ENCODE peak calls at places on chromosomes 2 and 18, in six cellular contexts. U is kidney epithelial cell, N is type B pancreatic cell, M is thoracic aorta, L is lower lobe of right lung, T is colonic mucosa. Q is an unnamed sample.

GRCh38 chr2:118834440-118834810 is 13.0 kb downstream of the EN1 start:
- DNase-seq in M (no peak), T (no peak), U (no peak), N (no peak), L (no peak), Q (no peak)

GRCh38 chr2:35454966-35455638 is 900.5 kb upstream of the CRIM1 start:
- DNase-seq in N (no peak), L (no peak), M (no peak), U (peak), T (no peak), Q (no peak)

GRCh38 chr18:23528580-23529472 is 25.5 kb downstream of the RMC1 start:
- DNase-seq in M (no peak), U (no peak), N (no peak), T (peak), L (peak), Q (no peak)

GRCh38 chr18:43526436-43527150 is 249.3 kb upstream of the SYT4 start:
- DNase-seq in L (no peak), U (no peak), N (no peak), T (no peak), M (no peak), Q (no peak)

GRCh38 chr2:47119001-47119400 is 36.1 kb downstream of the STPG4 start:
- DNase-seq in M (no peak), T (no peak), U (no peak), N (no peak), L (no peak), Q (no peak)

GRCh38 chr2:240796543-240797499 is 23.2 kb downstream of the KIF1A start:
- DNase-seq in T (no peak), L (peak), M (no peak), N (no peak), U (no peak), Q (no peak)

GRCh38 chr2:218010838-218011616 is 8.2 kb upstream of the TNS1 start:
- DNase-seq in U (no peak), M (no peak), N (no peak), L (no peak), T (no peak), Q (no peak)

GRCh38 chr2:98240796-98241398 is 105.4 kb upstream of the CNGA3 start:
- DNase-seq in L (no peak), N (no peak), T (no peak), U (no peak), M (no peak), Q (no peak)

GRCh38 chr18:50906843-50907242 is 27.9 kb downstream of the ME2 start:
- DNase-seq in L (no peak), M (no peak), N (no peak), U (no peak), T (no peak), Q (no peak)

GRCh38 chr2:27427863-27428212 is 593 bp upstream of the NRBP1 start:
- DNase-seq in N (no peak), M (no peak), U (no peak), L (no peak), T (no peak), Q (no peak)

GRCh38 chr2:27428213-27428977 is at the start of gene NRBP1:
- DNase-seq in U (no peak), T (peak), M (peak), N (peak), L (peak), Q (peak)

GRCh38 chr2:27431395-27431794 is 3.0 kb downstream of the NRBP1 start:
- DNase-seq in M (no peak), T (no peak), L (no peak), U (no peak), N (no peak), Q (no peak)

GRCh38 chr2:27428978-27429541 is 629 bp downstream of the NRBP1 start:
- DNase-seq in L (peak), M (peak), U (no peak), N (peak), T (peak), Q (peak)
- TF ChIP-seq CTCF in L (no peak), M (no peak), U (no peak), N (no peak), T (no peak), Q (no peak)

DNA sequence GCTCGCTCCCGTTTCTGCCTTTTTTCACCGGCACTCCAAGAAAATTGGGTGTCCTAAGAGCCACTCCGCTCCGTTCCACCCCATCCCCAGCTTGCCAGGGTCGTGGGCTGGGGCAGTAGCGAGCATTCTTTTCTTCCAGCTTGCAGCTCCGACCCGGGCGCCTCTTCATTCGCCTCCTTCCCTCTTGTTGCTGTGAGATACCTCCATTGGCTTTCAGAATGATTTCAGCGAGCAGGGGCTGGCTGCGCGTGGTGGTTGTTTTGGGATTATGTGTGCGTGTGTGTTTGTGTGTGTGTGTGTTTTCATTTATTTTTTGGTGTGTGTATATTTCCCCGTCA is 1.2 kb downstream of the HOXD3 start:
- DNase-seq in N (no peak), T (no peak), L (no peak), U (no peak), M (no peak), Q (no peak)
- TF ChIP-seq CTCF in N (no peak), T (no peak), L (no peak), U (no peak), M (no peak), Q (no peak)

DNA sequence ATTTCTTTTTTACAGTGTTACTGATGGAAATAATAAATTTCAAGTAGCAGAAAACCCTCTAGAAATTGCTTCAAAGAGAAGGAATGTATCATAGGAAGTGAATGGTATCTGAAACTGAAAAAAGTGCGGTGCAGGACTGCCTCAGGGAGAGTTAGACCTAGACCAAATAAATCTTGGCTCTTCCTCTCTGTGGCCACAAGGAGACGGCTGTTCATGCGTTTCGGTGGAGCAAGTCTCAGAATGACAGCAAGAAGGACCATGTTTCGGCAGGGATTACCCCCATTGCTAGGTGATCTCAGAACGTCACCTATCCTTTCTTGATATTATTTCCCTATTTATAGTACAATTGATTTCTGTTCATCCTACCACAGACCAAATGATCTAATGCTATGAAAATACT is 522.3 kb downstream of the SOX11 start:
- DNase-seq in T (no peak), M (no peak), N (no peak), L (no peak), U (no peak), Q (no peak)
- TF ChIP-seq CTCF in T (no peak), M (no peak), N (peak), L (no peak), U (no peak), Q (no peak)

GRCh38 chr2:102253753-102254150 is 57.6 kb upstream of the IL1RL1 start:
- DNase-seq in M (no peak), L (no peak), U (no peak), T (no peak), N (no peak), Q (no peak)
- TF ChIP-seq CTCF in M (no peak), L (no peak), U (no peak), T (no peak), N (no peak), Q (no peak)

GRCh38 chr2:187299122-187299906 is 148.7 kb downstream of the CALCRL start:
- DNase-seq in U (no peak), T (no peak), N (no peak), M (no peak), L (no peak), Q (no peak)
- TF ChIP-seq CTCF in U (peak), T (no peak), N (peak), M (no peak), L (peak), Q (no peak)

DNA sequence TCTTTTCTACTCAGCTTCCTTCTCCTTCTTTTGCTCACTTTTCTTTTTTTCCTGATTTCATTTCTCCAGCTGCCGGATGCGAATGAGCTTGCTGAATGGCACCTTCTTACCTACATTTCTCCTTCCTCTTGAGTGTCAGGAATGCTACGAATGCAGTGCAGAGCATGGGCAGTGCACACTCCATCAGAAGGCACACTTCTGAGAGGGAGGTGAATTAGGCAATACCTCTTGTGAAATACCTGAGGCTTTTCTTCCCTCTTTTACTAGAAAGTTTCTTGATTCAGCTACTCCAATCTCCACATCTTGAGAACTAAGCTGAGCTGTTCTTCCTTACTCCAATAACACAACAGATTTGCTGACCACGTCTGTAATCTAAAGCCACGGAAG is 51.1 kb downstream of the PLEKHM3 start:
- DNase-seq in N (no peak), M (no peak), U (no peak), T (no peak), L (peak), Q (no peak)
- TF ChIP-seq CTCF in N (no peak), M (no peak), U (no peak), T (no peak), L (no peak), Q (no peak)

GRCh38 chr2:15122915-15123314 is 438.2 kb downstream of the NBAS start:
- DNase-seq in L (no peak), M (no peak), T (no peak), N (no peak), U (no peak), Q (no peak)
- TF ChIP-seq CTCF in L (no peak), M (no peak), T (no peak), N (no peak), U (no peak), Q (no peak)

GRCh38 chr2:108396845-108397244 is 19.1 kb downstream of the SULT1C4 start:
- DNase-seq in U (no peak), M (no peak), L (no peak), N (no peak), T (no peak), Q (no peak)
- TF ChIP-seq CTCF in U (peak), M (no peak), L (no peak), N (peak), T (no peak), Q (no peak)

GRCh38 chr18:33577688-33578370 is at the start of gene ASXL3:
- DNase-seq in L (peak), N (peak), U (peak), T (peak), M (peak), Q (no peak)

GRCh38 chr18:33579868-33580205 is 1.8 kb downstream of the ASXL3 start:
- DNase-seq in L (no peak), T (no peak), M (no peak), N (no peak), U (no peak), Q (no peak)

GRCh38 chr18:33576999-33577687 is 876 bp upstream of the ASXL3 start:
- DNase-seq in U (no peak), L (no peak), T (no peak), M (no peak), N (no peak), Q (no peak)

GRCh38 chr18:33579147-33579867 is 1.3 kb downstream of the ASXL3 start:
- DNase-seq in L (no peak), M (no peak), U (no peak), N (no peak), T (no peak), Q (no peak)

GRCh38 chr18:33578371-33579146 is 540 bp downstream of the ASXL3 start:
- DNase-seq in M (no peak), N (peak), U (no peak), L (peak), T (peak), Q (no peak)
- TF ChIP-seq CTCF in M (no peak), N (no peak), U (no peak), L (no peak), T (no peak), Q (no peak)

Q was measured in CD8-positive, alpha-beta T cell.